ENCODE peak calls at places on chromosomes 16 and 17, in six cellular contexts. One of them, this sample, is unnamed.

GRCh38 chr16:27712251-27712711 is 162.3 kb downstream of the KATNIP start:
- DNase-seq in dermis microvascular lymphatic vessel endothelial cell: no peak
- DNase-seq in glutamatergic neuron: no peak
- DNase-seq in NCI-H524: no peak
- DNase-seq in frontal cortex: no peak
- DNase-seq in H1: no peak
- DNase-seq in this sample: no peak

GRCh38 chr16:19291459-19291858 is 5.9 kb downstream of the CLEC19A start:
- DNase-seq in dermis microvascular lymphatic vessel endothelial cell: peak
- DNase-seq in H1: no peak
- DNase-seq in frontal cortex: no peak
- DNase-seq in NCI-H524: no peak
- DNase-seq in glutamatergic neuron: no peak
- DNase-seq in this sample: peak

GRCh38 chr17:62668091-62668804 is 40.8 kb downstream of the MRC2 start:
- DNase-seq in glutamatergic neuron: no peak
- DNase-seq in frontal cortex: no peak
- DNase-seq in NCI-H524: no peak
- DNase-seq in dermis microvascular lymphatic vessel endothelial cell: no peak
- DNase-seq in H1: no peak
- DNase-seq in this sample: no peak

GRCh38 chr16:53713403-53714013 is 9.6 kb downstream of the FTO start:
- DNase-seq in glutamatergic neuron: no peak
- DNase-seq in frontal cortex: no peak
- DNase-seq in NCI-H524: no peak
- DNase-seq in H1: no peak
- DNase-seq in dermis microvascular lymphatic vessel endothelial cell: no peak
- DNase-seq in this sample: no peak

GRCh38 chr17:42288985-42289862 is 926 bp downstream of the STAT5A start:
- DNase-seq in dermis microvascular lymphatic vessel endothelial cell: no peak
- DNase-seq in H1: peak
- DNase-seq in frontal cortex: no peak
- DNase-seq in NCI-H524: no peak
- DNase-seq in glutamatergic neuron: no peak
- DNase-seq in this sample: no peak

GRCh38 chr17:49691677-49692191 is 13.8 kb upstream of the SPOP start:
- DNase-seq in frontal cortex: no peak
- DNase-seq in H1: no peak
- DNase-seq in glutamatergic neuron: no peak
- DNase-seq in dermis microvascular lymphatic vessel endothelial cell: no peak
- DNase-seq in NCI-H524: no peak
- DNase-seq in this sample: no peak

GRCh38 chr16:85393674-85394510 is 219.2 kb upstream of the GSE1 start:
- DNase-seq in NCI-H524: peak
- DNase-seq in H1: peak
- DNase-seq in dermis microvascular lymphatic vessel endothelial cell: peak
- DNase-seq in frontal cortex: peak
- DNase-seq in glutamatergic neuron: peak
- DNase-seq in this sample: no peak

GRCh38 chr17:44932096-44932495 is 15.5 kb downstream of the KIF18B start:
- DNase-seq in dermis microvascular lymphatic vessel endothelial cell: no peak
- DNase-seq in H1: no peak
- DNase-seq in glutamatergic neuron: no peak
- DNase-seq in NCI-H524: no peak
- DNase-seq in frontal cortex: no peak
- DNase-seq in this sample: no peak

GRCh38 chr17:78883090-78883532 is 19.9 kb downstream of the CEP295NL start:
- DNase-seq in dermis microvascular lymphatic vessel endothelial cell: peak
- DNase-seq in glutamatergic neuron: no peak
- DNase-seq in frontal cortex: peak
- DNase-seq in H1: no peak
- DNase-seq in NCI-H524: no peak
- DNase-seq in this sample: no peak

GRCh38 chr16:49474741-49475140 is 101.1 kb downstream of the C16orf78 start:
- DNase-seq in NCI-H524: peak
- DNase-seq in glutamatergic neuron: peak
- DNase-seq in dermis microvascular lymphatic vessel endothelial cell: no peak
- DNase-seq in frontal cortex: peak
- DNase-seq in H1: no peak
- DNase-seq in this sample: no peak

GRCh38 chr16:19008245-19008644 is 24.5 kb downstream of the TMC7 start:
- DNase-seq in dermis microvascular lymphatic vessel endothelial cell: no peak
- DNase-seq in frontal cortex: no peak
- DNase-seq in glutamatergic neuron: no peak
- DNase-seq in H1: no peak
- DNase-seq in NCI-H524: no peak
- DNase-seq in this sample: no peak

GRCh38 chr16:59690216-59690615 is 956.1 kb upstream of the GOT2 start:
- DNase-seq in H1: no peak
- DNase-seq in glutamatergic neuron: peak
- DNase-seq in NCI-H524: peak
- DNase-seq in frontal cortex: no peak
- DNase-seq in dermis microvascular lymphatic vessel endothelial cell: no peak
- DNase-seq in this sample: no peak

GRCh38 chr16:85715169-85716015 is 26.6 kb upstream of the GINS2 start:
- DNase-seq in frontal cortex: peak
- DNase-seq in NCI-H524: peak
- DNase-seq in H1: no peak
- DNase-seq in glutamatergic neuron: no peak
- DNase-seq in dermis microvascular lymphatic vessel endothelial cell: peak
- DNase-seq in this sample: peak

GRCh38 chr17:73205326-73205980 is 12.6 kb downstream of the COG1 start:
- DNase-seq in NCI-H524: no peak
- DNase-seq in glutamatergic neuron: no peak
- DNase-seq in dermis microvascular lymphatic vessel endothelial cell: no peak
- DNase-seq in frontal cortex: no peak
- DNase-seq in H1: no peak
- DNase-seq in this sample: no peak

GRCh38 chr16:28572659-28573510 is 19.2 kb downstream of the SGF29 start:
- DNase-seq in glutamatergic neuron: no peak
- DNase-seq in frontal cortex: no peak
- DNase-seq in NCI-H524: no peak
- DNase-seq in H1: no peak
- DNase-seq in dermis microvascular lymphatic vessel endothelial cell: no peak
- DNase-seq in this sample: no peak

GRCh38 chr17:19238167-19238505 is 970 bp downstream of the EPN2 start:
- DNase-seq in dermis microvascular lymphatic vessel endothelial cell: peak
- DNase-seq in frontal cortex: no peak
- DNase-seq in H1: peak
- DNase-seq in glutamatergic neuron: peak
- DNase-seq in NCI-H524: no peak
- DNase-seq in this sample: peak